ENCODE peak calls at places on chromosome 16, in four cellular contexts. C is HepG2, T is K562, P is GM12878. D is an unnamed sample.

GRCh38 chr16:85448557-85449194 is 164.4 kb upstream of the GSE1 start:
- DNase-seq in C (peak), T (no peak), P (no peak), D (no peak)

GRCh38 chr16:75593308-75593707 is 27.1 kb downstream of the GABARAPL2 start:
- DNase-seq in C (no peak), T (no peak), P (no peak), D (no peak)

GRCh38 chr16:53761967-53762726 is 58.2 kb downstream of the FTO start:
- DNase-seq in C (peak), T (no peak), P (no peak), D (no peak)

GRCh38 chr16:49698416-49698815 is 157.5 kb downstream of the ZNF423 start:
- DNase-seq in C (no peak), T (peak), P (no peak), D (no peak)

GRCh38 chr16:72172105-72173034 is at the start of gene PMFBP1:
- DNase-seq in C (peak), T (peak), P (peak), D (no peak)

GRCh38 chr16:19502395-19503131 is 19.3 kb downstream of the GDE1 start:
- DNase-seq in C (peak), T (peak), P (no peak), D (no peak)

GRCh38 chr16:2475413-2476344 is 752 bp downstream of the TBC1D24 start:
- DNase-seq in C (no peak), T (peak), P (no peak), D (peak)

GRCh38 chr16:84648595-84649510 is 542 bp downstream of the KLHL36 start:
- DNase-seq in C (no peak), T (peak), P (no peak), D (no peak)

GRCh38 chr16:4461250-4462085 is 13.0 kb downstream of the NMRAL1 start:
- DNase-seq in C (peak), T (peak), P (no peak), D (peak)

GRCh38 chr16:77211880-77212735 is 12.9 kb downstream of the SYCE1L start:
- DNase-seq in C (no peak), T (peak), P (no peak), D (peak)

DNA sequence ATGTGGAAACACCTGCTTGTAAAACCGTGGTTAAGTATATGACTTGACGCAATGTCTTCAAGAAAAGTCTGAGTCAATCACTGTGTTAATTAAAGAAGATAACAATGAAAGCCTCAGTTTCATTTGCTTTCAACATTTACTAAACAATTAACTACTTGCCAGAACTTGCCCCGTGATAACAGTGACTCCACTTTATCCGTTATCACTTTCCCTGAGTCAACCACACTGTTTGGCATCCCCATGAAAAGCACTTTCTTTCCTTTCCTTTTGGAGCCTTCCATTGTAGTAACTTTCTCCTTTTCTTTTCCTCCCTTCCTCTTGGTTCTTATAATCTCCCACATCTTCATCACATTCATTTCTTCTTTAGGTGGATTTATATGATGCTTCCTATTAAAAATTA is 435.1 kb upstream of the GOT2 start:
- DNase-seq in C (no peak), T (no peak), P (no peak), D (no peak)
- TF ChIP-seq CEBPB in C (no peak), T (no peak), P (no peak), D (no peak)

GRCh38 chr16:52487849-52488457 is 59.0 kb downstream of the TOX3 start:
- DNase-seq in C (peak), T (no peak), P (no peak), D (no peak)
- TF ChIP-seq CREB1 in C (no peak), T (no peak), P (no peak), D (no peak)

DNA sequence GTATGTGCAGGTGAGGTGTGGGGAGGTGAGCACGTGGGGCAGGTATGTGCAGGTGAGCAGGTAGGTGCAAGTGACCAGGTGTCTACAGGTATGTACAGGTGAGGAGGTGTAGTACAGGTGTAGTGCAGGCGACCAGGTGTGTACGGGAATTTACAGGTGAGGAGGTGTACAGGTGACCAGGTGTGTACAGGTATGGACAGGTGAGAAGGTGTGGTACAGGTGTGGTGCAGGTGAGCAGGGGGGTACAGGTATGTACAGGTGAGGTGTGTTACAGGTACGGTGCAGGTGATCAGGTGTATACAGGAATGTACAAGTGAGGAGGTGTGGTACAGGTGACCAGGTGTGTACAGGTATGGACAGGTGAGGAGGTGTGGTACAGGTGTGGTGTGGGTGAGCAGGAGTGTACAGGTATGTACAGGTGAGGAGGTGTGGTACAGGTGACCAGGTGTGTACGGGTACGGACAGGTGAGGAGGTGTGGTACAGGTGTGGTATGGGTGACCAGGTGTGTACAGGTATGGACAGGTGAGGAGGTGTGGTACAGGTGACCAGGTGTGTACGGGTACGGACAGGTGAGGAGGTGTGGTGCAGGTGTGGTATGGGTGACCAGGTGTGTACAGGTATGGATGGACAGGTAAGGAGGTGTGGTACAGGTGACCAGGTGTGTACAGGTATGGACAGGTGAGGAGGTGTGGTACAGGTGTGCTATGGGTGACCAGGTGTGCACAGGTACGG is 12.8 kb upstream of the DBNDD1 start:
- DNase-seq in C (no peak), T (no peak), P (no peak), D (no peak)
- TF ChIP-seq CEBPB in C (no peak), T (no peak), P (no peak), D (no peak)

GRCh38 chr16:82753821-82754220 is 127.1 kb downstream of the CDH13 start:
- DNase-seq in C (no peak), T (no peak), P (no peak), D (no peak)
- TF ChIP-seq CREB1 in C (no peak), T (no peak), P (no peak), D (no peak)

GRCh38 chr16:24309222-24309905 is 53.2 kb downstream of the CACNG3 start:
- DNase-seq in C (peak), T (peak), P (no peak), D (no peak)
- TF ChIP-seq CEBPB in C (no peak), T (no peak), P (no peak), D (no peak)

GRCh38 chr16:56610609-56611111 is 2.3 kb downstream of the MT2A start:
- DNase-seq in C (no peak), T (no peak), P (no peak), D (no peak)
- TF ChIP-seq CREB1 in C (no peak), T (no peak), P (no peak), D (no peak)

GRCh38 chr16:57191056-57191536 is 5.0 kb downstream of the RSPRY1 start:
- DNase-seq in C (no peak), T (no peak), P (no peak), D (no peak)
- TF ChIP-seq CEBPB in C (no peak), T (no peak), P (no peak), D (no peak)

DNA sequence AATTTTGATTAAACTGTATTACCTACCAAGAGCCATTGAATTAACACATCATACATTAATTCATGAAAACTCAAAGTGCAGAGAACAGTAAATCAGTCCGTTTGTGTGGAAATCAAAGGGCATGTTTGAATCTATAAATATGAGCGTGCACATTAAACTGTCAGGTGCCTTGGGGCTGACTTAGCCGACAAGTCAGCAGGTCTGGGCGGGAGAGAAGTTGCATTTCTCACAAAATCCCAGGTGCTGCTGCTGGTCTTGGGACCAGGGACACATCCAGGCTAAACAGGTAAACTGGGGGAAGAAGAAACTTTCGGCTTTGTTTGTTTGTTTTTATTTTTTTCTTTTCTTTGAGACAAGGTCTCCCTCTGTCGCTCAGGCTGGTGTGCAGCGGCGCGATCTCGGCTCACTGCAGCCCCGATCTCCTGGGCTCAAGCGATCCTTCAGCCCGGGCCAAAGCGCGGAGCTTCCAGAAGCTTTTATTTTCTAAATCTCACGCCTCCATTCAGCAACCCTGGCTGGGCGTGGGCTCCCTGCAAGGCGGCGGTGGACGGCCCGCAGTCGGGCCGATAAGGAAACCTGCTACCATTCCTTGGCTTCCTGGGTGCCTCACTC is 213.9 kb downstream of the MRTFB start:
- DNase-seq in C (peak), T (no peak), P (no peak), D (no peak)
- TF ChIP-seq CREB1 in C (no peak), T (no peak), P (no peak), D (no peak)

GRCh38 chr16:55240933-55241332 is 83.1 kb upstream of the IRX6 start:
- DNase-seq in C (no peak), T (no peak), P (no peak), D (peak)
- TF ChIP-seq CEBPB in C (no peak), T (no peak), P (no peak), D (no peak)